ENCODE peak calls at places on chromosome 19, in five cellular contexts. I is M059J, G is AG08395, T is body of pancreas, S is astrocyte of the hippocampus. Z is an unnamed sample.

GRCh38 chr19:45098521-45099464 is 5.8 kb downstream of the PPP1R37 start:
- DNase-seq in G (peak; percentile 46), S (peak; percentile 59), I (no peak), T (no peak), Z (peak; percentile 56)

GRCh38 chr19:38735257-38735686 is 9.0 kb downstream of the CAPN12 start:
- DNase-seq in T (no peak), I (no peak), G (no peak), S (peak; percentile 53), Z (no peak)

GRCh38 chr19:1226522-1227312 is 11.1 kb downstream of the CBARP start:
- DNase-seq in G (no peak), S (no peak), T (no peak), I (no peak), Z (no peak)

GRCh38 chr19:1110809-1111640 is 7.2 kb downstream of the GPX4 start:
- DNase-seq in S (no peak), I (peak; percentile 62), T (no peak), G (no peak), Z (no peak)

GRCh38 chr19:4077800-4078683 is 11.3 kb upstream of the ZBTB7A start:
- DNase-seq in I (peak; percentile 58), S (peak; percentile 49), G (peak; percentile 58), T (no peak), Z (no peak)

GRCh38 chr19:34259367-34259865 is 5.1 kb downstream of the GARRE1 start:
- DNase-seq in T (no peak), I (peak; percentile 61), S (no peak), G (peak; percentile 16), Z (no peak)

GRCh38 chr19:47561440-47562045 is 11.4 kb downstream of the ZNF541 start:
- DNase-seq in I (peak; percentile 12), S (peak; percentile 30), G (no peak), T (no peak), Z (peak; percentile 39)

GRCh38 chr19:815079-815774 is 6.5 kb downstream of the PLPPR3 start:
- DNase-seq in S (no peak), G (no peak), T (no peak), I (no peak), Z (no peak)

GRCh38 chr19:47176627-47177090 is 46.0 kb downstream of the SAE1 start:
- DNase-seq in S (peak; percentile 78), T (no peak), G (peak; percentile 66), I (peak; percentile 90), Z (peak; percentile 47)

Z was measured in myocyte.